ENCODE peak calls at places on chromosomes 16 and 17, in six cellular contexts. One of them, this sample, is unnamed.

GRCh38 chr16:13767215-13767614 is 152.7 kb upstream of the ERCC4 start:
- DNase-seq in nephron progenitor cell: peak; percentile 4
- DNase-seq in Peyer's patch: no peak
- DNase-seq in IMR-90: no peak
- DNase-seq in body of pancreas: no peak
- DNase-seq in A549: no peak
- DNase-seq in this sample: no peak

GRCh38 chr17:67442787-67443624 is 65.9 kb downstream of the PITPNC1 start:
- DNase-seq in nephron progenitor cell: no peak
- DNase-seq in Peyer's patch: no peak
- DNase-seq in IMR-90: no peak
- DNase-seq in body of pancreas: no peak
- DNase-seq in A549: no peak
- DNase-seq in this sample: no peak

GRCh38 chr17:81553018-81553615 is 964 bp upstream of the FAAP100 start:
- DNase-seq in nephron progenitor cell: peak; percentile 77
- DNase-seq in Peyer's patch: peak; percentile 93
- DNase-seq in IMR-90: peak; percentile 66
- DNase-seq in body of pancreas: peak; percentile 87
- DNase-seq in A549: peak; percentile 97
- DNase-seq in this sample: peak; percentile 59

GRCh38 chr16:14337303-14338191 is 266.4 kb downstream of the MRTFB start:
- DNase-seq in nephron progenitor cell: no peak
- DNase-seq in Peyer's patch: no peak
- DNase-seq in IMR-90: peak; percentile 53
- DNase-seq in body of pancreas: peak; percentile 19
- DNase-seq in A549: no peak
- DNase-seq in this sample: no peak

GRCh38 chr17:49996495-49997255 is 1.7 kb upstream of the DLX3 start:
- DNase-seq in nephron progenitor cell: peak; percentile 93
- DNase-seq in Peyer's patch: peak; percentile 69
- DNase-seq in IMR-90: peak; percentile 12
- DNase-seq in body of pancreas: peak; percentile 25
- DNase-seq in A549: peak; percentile 81
- DNase-seq in this sample: peak; percentile 85

GRCh38 chr17:56918916-56919315 is 5.1 kb upstream of the TRIM25 start:
- DNase-seq in nephron progenitor cell: no peak
- DNase-seq in Peyer's patch: no peak
- DNase-seq in IMR-90: no peak
- DNase-seq in body of pancreas: no peak
- DNase-seq in A549: no peak
- DNase-seq in this sample: no peak

GRCh38 chr16:85614338-85615013 is 1.4 kb downstream of the GSE1 start:
- DNase-seq in nephron progenitor cell: no peak
- DNase-seq in Peyer's patch: no peak
- DNase-seq in IMR-90: no peak
- DNase-seq in body of pancreas: peak; percentile 64
- DNase-seq in A549: peak; percentile 21
- DNase-seq in this sample: no peak

GRCh38 chr16:54568897-54569807 is 282.6 kb upstream of the IRX3 start:
- DNase-seq in nephron progenitor cell: no peak
- DNase-seq in Peyer's patch: no peak
- DNase-seq in IMR-90: no peak
- DNase-seq in body of pancreas: no peak
- DNase-seq in A549: no peak
- DNase-seq in this sample: no peak

GRCh38 chr17:31654936-31655335 is 204.1 kb downstream of the COPRS start:
- DNase-seq in nephron progenitor cell: no peak
- DNase-seq in Peyer's patch: no peak
- DNase-seq in IMR-90: peak; percentile 12
- DNase-seq in body of pancreas: no peak
- DNase-seq in A549: no peak
- DNase-seq in this sample: no peak

GRCh38 chr16:27566417-27566816 is 16.5 kb downstream of the KATNIP start:
- DNase-seq in nephron progenitor cell: no peak
- DNase-seq in Peyer's patch: no peak
- DNase-seq in IMR-90: no peak
- DNase-seq in body of pancreas: no peak
- DNase-seq in A549: no peak
- DNase-seq in this sample: no peak

GRCh38 chr16:78461087-78461486 is 361.6 kb downstream of the WWOX start:
- DNase-seq in nephron progenitor cell: no peak
- DNase-seq in Peyer's patch: no peak
- DNase-seq in IMR-90: no peak
- DNase-seq in body of pancreas: no peak
- DNase-seq in A549: no peak
- DNase-seq in this sample: no peak

GRCh38 chr17:57467226-57467625 is 210.9 kb downstream of the MSI2 start:
- DNase-seq in nephron progenitor cell: no peak
- DNase-seq in Peyer's patch: no peak
- DNase-seq in IMR-90: no peak
- DNase-seq in body of pancreas: no peak
- DNase-seq in A549: no peak
- DNase-seq in this sample: no peak

GRCh38 chr16:27820646-27821345 is 242.7 kb downstream of the GSG1L start:
- DNase-seq in nephron progenitor cell: no peak
- DNase-seq in Peyer's patch: no peak
- DNase-seq in IMR-90: no peak
- DNase-seq in body of pancreas: no peak
- DNase-seq in A549: no peak
- DNase-seq in this sample: no peak

GRCh38 chr17:35705705-35706104 is 25.7 kb upstream of the RASL10B start:
- DNase-seq in nephron progenitor cell: no peak
- DNase-seq in Peyer's patch: no peak
- DNase-seq in IMR-90: no peak
- DNase-seq in body of pancreas: no peak
- DNase-seq in A549: no peak
- DNase-seq in this sample: no peak

GRCh38 chr17:44775136-44775837 is 16.5 kb downstream of the ADAM11 start:
- DNase-seq in nephron progenitor cell: peak; percentile 100
- DNase-seq in Peyer's patch: peak; percentile 99
- DNase-seq in IMR-90: peak; percentile 95
- DNase-seq in body of pancreas: peak; percentile 99
- DNase-seq in A549: peak; percentile 99
- DNase-seq in this sample: peak; percentile 96

GRCh38 chr17:33201255-33201654 is 91.8 kb downstream of the ASIC2 start:
- DNase-seq in nephron progenitor cell: no peak
- DNase-seq in Peyer's patch: no peak
- DNase-seq in IMR-90: no peak
- DNase-seq in body of pancreas: no peak
- DNase-seq in A549: no peak
- DNase-seq in this sample: peak; percentile 10

GRCh38 chr17:40251576-40251975 is 32.5 kb downstream of the WIPF2 start:
- DNase-seq in nephron progenitor cell: no peak
- DNase-seq in Peyer's patch: peak; percentile 75
- DNase-seq in IMR-90: peak; percentile 85
- DNase-seq in body of pancreas: peak; percentile 45
- DNase-seq in A549: peak; percentile 58
- DNase-seq in this sample: no peak

GRCh38 chr16:75224281-75224680 is 5.5 kb downstream of the CTRB1 start:
- DNase-seq in nephron progenitor cell: no peak
- DNase-seq in Peyer's patch: no peak
- DNase-seq in IMR-90: no peak
- DNase-seq in body of pancreas: no peak
- DNase-seq in A549: no peak
- DNase-seq in this sample: no peak

GRCh38 chr16:66635406-66635805 is 30.9 kb downstream of the CMTM3 start:
- DNase-seq in nephron progenitor cell: no peak
- DNase-seq in Peyer's patch: no peak
- DNase-seq in IMR-90: no peak
- DNase-seq in body of pancreas: no peak
- DNase-seq in A549: no peak
- DNase-seq in this sample: no peak

GRCh38 chr16:74501484-74502479 is 80.5 kb upstream of the CLEC18B start:
- DNase-seq in nephron progenitor cell: no peak
- DNase-seq in Peyer's patch: no peak
- DNase-seq in IMR-90: no peak
- DNase-seq in body of pancreas: no peak
- DNase-seq in A549: no peak
- DNase-seq in this sample: no peak

GRCh38 chr17:80511222-80512180 is 33.1 kb upstream of the RPTOR start:
- DNase-seq in nephron progenitor cell: peak; percentile 33
- DNase-seq in Peyer's patch: no peak
- DNase-seq in IMR-90: no peak
- DNase-seq in body of pancreas: no peak
- DNase-seq in A549: no peak
- DNase-seq in this sample: no peak
- TF ChIP-seq CTCF in nephron progenitor cell: peak; percentile 18
- TF ChIP-seq CTCF in Peyer's patch: no peak
- TF ChIP-seq CTCF in IMR-90: no peak
- TF ChIP-seq CTCF in body of pancreas: no peak
- TF ChIP-seq CTCF in A549: no peak
- TF ChIP-seq CTCF in this sample: no peak

DNA sequence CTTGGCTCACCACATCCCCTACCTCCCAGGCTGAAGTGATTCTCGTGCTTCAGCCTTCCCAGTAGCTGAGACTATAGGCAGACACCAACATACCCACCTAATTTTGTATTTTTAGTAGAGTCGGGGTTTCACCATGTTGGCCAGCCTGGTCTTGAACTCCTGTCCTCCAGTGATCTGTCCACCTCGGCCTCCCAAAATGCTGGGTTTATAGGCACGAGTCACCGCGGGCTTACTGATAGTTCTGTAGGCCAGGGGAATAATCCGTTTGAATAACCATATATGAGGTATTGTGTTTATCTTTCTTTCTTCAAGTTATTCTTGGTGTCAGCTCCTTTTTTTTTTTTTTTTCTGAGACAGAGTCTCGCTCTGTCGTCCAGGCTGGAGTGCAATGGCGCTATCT is 7.7 kb downstream of the FAM234A start:
- DNase-seq in nephron progenitor cell: no peak
- DNase-seq in Peyer's patch: no peak
- DNase-seq in IMR-90: no peak
- DNase-seq in body of pancreas: no peak
- DNase-seq in A549: no peak
- DNase-seq in this sample: no peak
- TF ChIP-seq CTCF in nephron progenitor cell: no peak
- TF ChIP-seq CTCF in Peyer's patch: no peak
- TF ChIP-seq CTCF in IMR-90: no peak
- TF ChIP-seq CTCF in body of pancreas: no peak
- TF ChIP-seq CTCF in A549: no peak
- TF ChIP-seq CTCF in this sample: no peak

GRCh38 chr17:48560452-48560817 is 15.5 kb upstream of the HOXB2 start:
- DNase-seq in nephron progenitor cell: peak; percentile 7
- DNase-seq in Peyer's patch: no peak
- DNase-seq in IMR-90: no peak
- DNase-seq in body of pancreas: no peak
- DNase-seq in A549: no peak
- DNase-seq in this sample: no peak

GRCh38 chr17:48562934-48563333 is 15.2 kb downstream of the HOXB4 start:
- DNase-seq in nephron progenitor cell: no peak
- DNase-seq in Peyer's patch: no peak
- DNase-seq in IMR-90: no peak
- DNase-seq in body of pancreas: no peak
- DNase-seq in A549: no peak
- DNase-seq in this sample: no peak

GRCh38 chr17:48563867-48564199 is 14.3 kb downstream of the HOXB4 start:
- DNase-seq in nephron progenitor cell: no peak
- DNase-seq in Peyer's patch: no peak
- DNase-seq in IMR-90: no peak
- DNase-seq in body of pancreas: no peak
- DNase-seq in A549: no peak
- DNase-seq in this sample: no peak

GRCh38 chr17:48563385-48563838 is 14.7 kb downstream of the HOXB4 start:
- DNase-seq in nephron progenitor cell: peak; percentile 50
- DNase-seq in Peyer's patch: no peak
- DNase-seq in IMR-90: peak; percentile 72
- DNase-seq in body of pancreas: no peak
- DNase-seq in A549: no peak
- DNase-seq in this sample: no peak

DNA sequence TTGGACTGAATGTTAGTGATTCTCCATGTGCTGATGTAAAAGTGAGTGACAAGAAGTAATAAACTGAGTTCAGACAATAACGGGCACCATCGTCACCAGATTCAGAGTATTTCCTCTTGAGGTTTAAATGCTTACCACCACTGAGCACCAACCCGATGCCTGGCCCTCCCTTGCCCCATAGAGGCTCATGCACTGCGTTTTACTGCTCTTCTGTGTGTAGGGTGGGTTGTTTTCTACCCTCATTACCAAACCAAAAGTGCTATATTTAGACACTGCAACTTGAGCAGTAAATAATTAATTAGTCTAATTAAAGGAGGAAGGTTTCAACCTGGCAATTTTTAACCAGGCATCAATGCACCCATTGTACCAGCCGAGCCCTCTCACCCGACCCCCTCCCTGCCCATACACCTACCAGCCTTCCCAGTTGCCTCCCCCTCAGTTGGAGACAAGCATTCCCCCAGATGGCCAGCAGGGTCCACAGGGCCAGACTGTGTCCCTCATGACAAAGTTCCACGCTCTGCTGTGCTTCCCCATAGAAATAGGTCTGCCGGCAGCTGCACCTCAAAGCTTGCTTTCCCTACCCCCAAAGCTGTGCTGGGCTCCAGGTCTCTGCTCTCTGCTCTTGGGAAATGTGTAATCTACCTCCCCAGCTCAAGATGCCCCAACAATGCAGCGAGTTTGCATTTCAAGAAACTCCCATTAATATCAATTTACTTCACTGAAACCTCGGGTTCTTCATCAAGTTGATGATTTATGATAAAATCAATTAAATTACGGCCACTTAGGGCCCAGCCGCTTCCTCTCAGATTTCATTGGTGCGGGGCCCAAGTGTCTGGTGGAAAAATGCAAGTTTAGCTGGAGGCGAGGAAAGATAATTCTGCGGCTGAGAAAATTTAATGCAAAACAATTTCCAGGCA is 16.0 kb downstream of the HOXB4 start:
- DNase-seq in nephron progenitor cell: peak; percentile 59
- DNase-seq in Peyer's patch: no peak
- DNase-seq in IMR-90: peak; percentile 68
- DNase-seq in body of pancreas: peak; percentile 38
- DNase-seq in A549: peak; percentile 66
- DNase-seq in this sample: no peak
- TF ChIP-seq CTCF in nephron progenitor cell: peak; percentile 31
- TF ChIP-seq CTCF in Peyer's patch: no peak
- TF ChIP-seq CTCF in IMR-90: peak; percentile 46
- TF ChIP-seq CTCF in body of pancreas: peak; percentile 15
- TF ChIP-seq CTCF in A549: no peak
- TF ChIP-seq CTCF in this sample: peak; percentile 56

GRCh38 chr16:5502467-5502869 is 404.9 kb upstream of the EEF2KMT start:
- DNase-seq in nephron progenitor cell: peak; percentile 53
- DNase-seq in Peyer's patch: no peak
- DNase-seq in IMR-90: no peak
- DNase-seq in body of pancreas: no peak
- DNase-seq in A549: peak; percentile 11
- DNase-seq in this sample: peak; percentile 67

GRCh38 chr16:5504028-5504758 is 406.6 kb upstream of the EEF2KMT start:
- DNase-seq in nephron progenitor cell: no peak
- DNase-seq in Peyer's patch: no peak
- DNase-seq in IMR-90: no peak
- DNase-seq in body of pancreas: no peak
- DNase-seq in A549: no peak
- DNase-seq in this sample: no peak

GRCh38 chr16:5502944-5503343 is 405.3 kb upstream of the EEF2KMT start:
- DNase-seq in nephron progenitor cell: no peak
- DNase-seq in Peyer's patch: no peak
- DNase-seq in IMR-90: no peak
- DNase-seq in body of pancreas: no peak
- DNase-seq in A549: no peak
- DNase-seq in this sample: no peak

GRCh38 chr16:5506021-5506420 is 408.4 kb upstream of the EEF2KMT start:
- DNase-seq in nephron progenitor cell: no peak
- DNase-seq in Peyer's patch: no peak
- DNase-seq in IMR-90: no peak
- DNase-seq in body of pancreas: no peak
- DNase-seq in A549: no peak
- DNase-seq in this sample: no peak

GRCh38 chr16:5505093-5505887 is 407.7 kb upstream of the EEF2KMT start:
- DNase-seq in nephron progenitor cell: no peak
- DNase-seq in Peyer's patch: no peak
- DNase-seq in IMR-90: no peak
- DNase-seq in body of pancreas: no peak
- DNase-seq in A549: no peak
- DNase-seq in this sample: no peak
- TF ChIP-seq CTCF in nephron progenitor cell: no peak
- TF ChIP-seq CTCF in Peyer's patch: no peak
- TF ChIP-seq CTCF in IMR-90: no peak
- TF ChIP-seq CTCF in body of pancreas: no peak
- TF ChIP-seq CTCF in A549: no peak
- TF ChIP-seq CTCF in this sample: no peak

This sample was measured in endothelial cell.